ENCODE peak calls at places on chromosomes 11 and 22, in ten cellular contexts. One of them, this sample, is unnamed.

GRCh38 chr11:46718155-46719019 is 626 bp upstream of the F2 start:
- DNase-seq in heart left ventricle: no peak
- DNase-seq in brain microvascular endothelial cell: no peak
- DNase-seq in NB4: peak; percentile 41
- DNase-seq in fibroblast of mammary gland: no peak
- DNase-seq in GM23248: no peak
- DNase-seq in adrenal gland: no peak
- DNase-seq in cardiac fibroblast: peak; percentile 28
- DNase-seq in uterus: no peak
- DNase-seq in aorta: no peak
- DNase-seq in this sample: no peak

GRCh38 chr11:35030716-35031213 is 108.2 kb upstream of the CD44 start:
- DNase-seq in heart left ventricle: peak; percentile 64
- DNase-seq in brain microvascular endothelial cell: peak; percentile 98
- DNase-seq in NB4: peak; percentile 87
- DNase-seq in fibroblast of mammary gland: peak; percentile 99
- DNase-seq in GM23248: peak; percentile 100
- DNase-seq in adrenal gland: peak; percentile 78
- DNase-seq in cardiac fibroblast: peak; percentile 98
- DNase-seq in uterus: peak; percentile 86
- DNase-seq in aorta: peak; percentile 80
- DNase-seq in this sample: peak; percentile 37

GRCh38 chr11:57639321-57640067 is 10.2 kb downstream of the YPEL4 start:
- DNase-seq in heart left ventricle: no peak
- DNase-seq in brain microvascular endothelial cell: no peak
- DNase-seq in NB4: peak; percentile 91
- DNase-seq in fibroblast of mammary gland: peak; percentile 18
- DNase-seq in GM23248: peak; percentile 23
- DNase-seq in adrenal gland: no peak
- DNase-seq in cardiac fibroblast: no peak
- DNase-seq in uterus: no peak
- DNase-seq in aorta: no peak
- DNase-seq in this sample: no peak

GRCh38 chr11:128904303-128904871 is 13.2 kb downstream of the KCNJ5 start:
- DNase-seq in heart left ventricle: no peak
- DNase-seq in brain microvascular endothelial cell: no peak
- DNase-seq in NB4: peak; percentile 28
- DNase-seq in fibroblast of mammary gland: peak; percentile 76
- DNase-seq in GM23248: peak; percentile 38
- DNase-seq in adrenal gland: no peak
- DNase-seq in cardiac fibroblast: no peak
- DNase-seq in uterus: no peak
- DNase-seq in aorta: no peak
- DNase-seq in this sample: no peak

GRCh38 chr11:33777906-33778305 is 3.6 kb upstream of the FBXO3 start:
- DNase-seq in heart left ventricle: no peak
- DNase-seq in brain microvascular endothelial cell: no peak
- DNase-seq in NB4: no peak
- DNase-seq in fibroblast of mammary gland: no peak
- DNase-seq in GM23248: no peak
- DNase-seq in adrenal gland: no peak
- DNase-seq in cardiac fibroblast: no peak
- DNase-seq in uterus: no peak
- DNase-seq in aorta: no peak
- DNase-seq in this sample: no peak

GRCh38 chr11:30192620-30193019 is 38.2 kb upstream of the FSHB start:
- DNase-seq in heart left ventricle: no peak
- DNase-seq in brain microvascular endothelial cell: no peak
- DNase-seq in NB4: no peak
- DNase-seq in fibroblast of mammary gland: no peak
- DNase-seq in GM23248: no peak
- DNase-seq in adrenal gland: no peak
- DNase-seq in cardiac fibroblast: no peak
- DNase-seq in uterus: no peak
- DNase-seq in aorta: no peak
- DNase-seq in this sample: no peak

GRCh38 chr11:123587044-123587443 is 67.4 kb downstream of the SCN3B start:
- DNase-seq in heart left ventricle: no peak
- DNase-seq in brain microvascular endothelial cell: no peak
- DNase-seq in NB4: peak; percentile 77
- DNase-seq in fibroblast of mammary gland: peak; percentile 7
- DNase-seq in GM23248: peak; percentile 50
- DNase-seq in adrenal gland: peak; percentile 63
- DNase-seq in cardiac fibroblast: peak; percentile 33
- DNase-seq in uterus: no peak
- DNase-seq in aorta: no peak
- DNase-seq in this sample: no peak

GRCh38 chr11:18365736-18366135 is 28.6 kb upstream of the LDHA start:
- DNase-seq in heart left ventricle: no peak
- DNase-seq in brain microvascular endothelial cell: no peak
- DNase-seq in NB4: no peak
- DNase-seq in fibroblast of mammary gland: no peak
- DNase-seq in GM23248: no peak
- DNase-seq in adrenal gland: no peak
- DNase-seq in cardiac fibroblast: no peak
- DNase-seq in uterus: no peak
- DNase-seq in aorta: no peak
- DNase-seq in this sample: no peak

GRCh38 chr11:27705873-27706820 is 5.9 kb upstream of the BDNF start:
- DNase-seq in heart left ventricle: no peak
- DNase-seq in brain microvascular endothelial cell: no peak
- DNase-seq in NB4: peak; percentile 37
- DNase-seq in fibroblast of mammary gland: peak; percentile 25
- DNase-seq in GM23248: peak; percentile 56
- DNase-seq in adrenal gland: peak; percentile 30
- DNase-seq in cardiac fibroblast: peak; percentile 47
- DNase-seq in uterus: no peak
- DNase-seq in aorta: no peak
- DNase-seq in this sample: no peak

GRCh38 chr22:39175127-39176066 is 22.9 kb upstream of the CBX7 start:
- DNase-seq in heart left ventricle: peak; percentile 23
- DNase-seq in brain microvascular endothelial cell: no peak
- DNase-seq in NB4: no peak
- DNase-seq in fibroblast of mammary gland: no peak
- DNase-seq in GM23248: peak; percentile 22
- DNase-seq in adrenal gland: peak; percentile 39
- DNase-seq in cardiac fibroblast: peak; percentile 37
- DNase-seq in uterus: peak; percentile 25
- DNase-seq in aorta: no peak
- DNase-seq in this sample: no peak

GRCh38 chr11:127247261-127247660 is 246.7 kb upstream of the KIRREL3 start:
- DNase-seq in heart left ventricle: no peak
- DNase-seq in brain microvascular endothelial cell: no peak
- DNase-seq in NB4: peak; percentile 66
- DNase-seq in fibroblast of mammary gland: no peak
- DNase-seq in GM23248: no peak
- DNase-seq in adrenal gland: no peak
- DNase-seq in cardiac fibroblast: no peak
- DNase-seq in uterus: no peak
- DNase-seq in aorta: no peak
- DNase-seq in this sample: no peak

GRCh38 chr11:2846056-2846455 is 39.5 kb downstream of the CDKN1C start:
- DNase-seq in heart left ventricle: no peak
- DNase-seq in brain microvascular endothelial cell: peak; percentile 14
- DNase-seq in NB4: peak; percentile 37
- DNase-seq in fibroblast of mammary gland: no peak
- DNase-seq in GM23248: peak; percentile 20
- DNase-seq in adrenal gland: no peak
- DNase-seq in cardiac fibroblast: no peak
- DNase-seq in uterus: no peak
- DNase-seq in aorta: no peak
- DNase-seq in this sample: no peak

GRCh38 chr11:97832451-97832850 is 1188.3 kb upstream of the CNTN5 start:
- DNase-seq in heart left ventricle: no peak
- DNase-seq in brain microvascular endothelial cell: no peak
- DNase-seq in NB4: no peak
- DNase-seq in fibroblast of mammary gland: no peak
- DNase-seq in GM23248: no peak
- DNase-seq in adrenal gland: no peak
- DNase-seq in cardiac fibroblast: no peak
- DNase-seq in uterus: no peak
- DNase-seq in aorta: no peak
- DNase-seq in this sample: no peak

GRCh38 chr22:50250249-50250554 is 863 bp downstream of the HDAC10 start:
- DNase-seq in heart left ventricle: no peak
- DNase-seq in brain microvascular endothelial cell: no peak
- DNase-seq in NB4: no peak
- DNase-seq in fibroblast of mammary gland: no peak
- DNase-seq in GM23248: no peak
- DNase-seq in adrenal gland: no peak
- DNase-seq in cardiac fibroblast: no peak
- DNase-seq in uterus: no peak
- DNase-seq in aorta: no peak
- DNase-seq in this sample: no peak

GRCh38 chr22:50250555-50251471 is at the start of gene HDAC10:
- DNase-seq in heart left ventricle: peak; percentile 86
- DNase-seq in brain microvascular endothelial cell: peak; percentile 67
- DNase-seq in NB4: peak; percentile 91
- DNase-seq in fibroblast of mammary gland: peak; percentile 69
- DNase-seq in GM23248: peak; percentile 94
- DNase-seq in adrenal gland: peak; percentile 78
- DNase-seq in cardiac fibroblast: peak; percentile 75
- DNase-seq in uterus: peak; percentile 66
- DNase-seq in aorta: peak; percentile 93
- DNase-seq in this sample: peak; percentile 81

GRCh38 chr22:50248192-50249084 is 2.6 kb downstream of the HDAC10 start:
- DNase-seq in heart left ventricle: no peak
- DNase-seq in brain microvascular endothelial cell: no peak
- DNase-seq in NB4: no peak
- DNase-seq in fibroblast of mammary gland: no peak
- DNase-seq in GM23248: no peak
- DNase-seq in adrenal gland: no peak
- DNase-seq in cardiac fibroblast: no peak
- DNase-seq in uterus: no peak
- DNase-seq in aorta: no peak
- DNase-seq in this sample: no peak

GRCh38 chr22:50247748-50248147 is 2.9 kb upstream of the TUBGCP6 start:
- DNase-seq in heart left ventricle: no peak
- DNase-seq in brain microvascular endothelial cell: peak; percentile 75
- DNase-seq in NB4: no peak
- DNase-seq in fibroblast of mammary gland: peak; percentile 60
- DNase-seq in GM23248: peak; percentile 48
- DNase-seq in adrenal gland: no peak
- DNase-seq in cardiac fibroblast: peak; percentile 80
- DNase-seq in uterus: no peak
- DNase-seq in aorta: no peak
- DNase-seq in this sample: no peak

DNA sequence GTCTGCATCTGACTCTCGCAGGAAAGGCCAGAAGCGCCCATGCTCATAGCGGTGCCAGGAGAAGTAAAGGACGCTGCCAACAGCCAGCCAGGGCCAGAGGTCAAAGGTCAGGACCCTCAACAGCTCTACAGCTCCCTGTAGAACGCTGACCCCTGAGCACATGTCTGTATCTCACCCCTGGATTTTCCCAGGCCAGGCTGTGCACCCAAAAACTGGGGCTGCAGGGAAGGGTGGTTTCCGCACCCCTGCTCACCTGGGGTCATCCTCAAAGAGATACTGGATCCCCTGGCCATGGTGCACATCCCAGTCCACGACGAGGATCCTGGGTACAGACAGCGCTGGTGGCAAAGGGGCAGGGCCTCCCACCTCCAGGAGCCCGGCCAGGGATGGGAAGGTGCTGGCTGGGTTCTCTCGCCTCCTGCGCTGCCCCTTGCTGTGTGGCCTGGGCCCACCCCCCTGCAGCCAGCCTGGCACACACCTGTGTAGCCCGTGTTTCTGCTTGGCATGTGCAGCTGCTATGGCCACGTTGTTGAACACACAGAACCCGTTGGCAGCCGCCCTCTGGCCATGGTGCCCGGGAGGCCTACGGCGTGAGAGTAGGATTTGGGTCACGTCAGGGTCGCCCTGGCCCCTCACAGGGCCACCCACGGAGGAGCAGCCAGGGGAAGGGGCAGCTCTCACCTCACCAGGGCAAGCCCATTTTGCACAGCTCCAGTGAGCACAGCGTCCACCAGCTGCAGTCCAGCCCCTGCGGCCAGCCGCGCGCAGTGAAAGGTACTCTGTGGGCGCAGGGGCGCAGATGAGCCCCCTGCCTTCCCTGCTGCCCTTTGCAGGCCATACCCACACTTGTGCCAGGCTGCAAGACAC is 1.4 kb downstream of the HDAC10 start:
- DNase-seq in heart left ventricle: no peak
- DNase-seq in brain microvascular endothelial cell: no peak
- DNase-seq in NB4: no peak
- DNase-seq in fibroblast of mammary gland: no peak
- DNase-seq in GM23248: no peak
- DNase-seq in adrenal gland: no peak
- DNase-seq in cardiac fibroblast: no peak
- DNase-seq in uterus: no peak
- DNase-seq in aorta: no peak
- DNase-seq in this sample: no peak
- H3K4me3 ChIP-seq in heart left ventricle: no peak overlapping the region
- H3K4me3 ChIP-seq in brain microvascular endothelial cell: peak overlapping the region; percentile 74
- H3K4me3 ChIP-seq in NB4: peak overlapping the region; percentile 72
- H3K4me3 ChIP-seq in fibroblast of mammary gland: no peak overlapping the region
- H3K4me3 ChIP-seq in GM23248: peak overlapping the region; percentile 80
- H3K4me3 ChIP-seq in adrenal gland: no peak overlapping the region
- H3K4me3 ChIP-seq in cardiac fibroblast: peak overlapping the region; percentile 76
- H3K4me3 ChIP-seq in uterus: no peak overlapping the region
- H3K4me3 ChIP-seq in aorta: no peak overlapping the region
- H3K4me3 ChIP-seq in this sample: no peak overlapping the region

GRCh38 chr11:65577756-65578109 is 1.9 kb downstream of the EHBP1L1 start:
- DNase-seq in heart left ventricle: no peak
- DNase-seq in brain microvascular endothelial cell: no peak
- DNase-seq in NB4: no peak
- DNase-seq in fibroblast of mammary gland: no peak
- DNase-seq in GM23248: no peak
- DNase-seq in adrenal gland: no peak
- DNase-seq in cardiac fibroblast: no peak
- DNase-seq in uterus: no peak
- DNase-seq in aorta: no peak
- DNase-seq in this sample: no peak
- H3K4me3 ChIP-seq in heart left ventricle: peak overlapping the region; percentile 88
- H3K4me3 ChIP-seq in brain microvascular endothelial cell: peak overlapping the region; percentile 5
- H3K4me3 ChIP-seq in NB4: no peak overlapping the region
- H3K4me3 ChIP-seq in fibroblast of mammary gland: no peak overlapping the region
- H3K4me3 ChIP-seq in GM23248: peak overlapping the region; percentile 92
- H3K4me3 ChIP-seq in adrenal gland: no peak overlapping the region
- H3K4me3 ChIP-seq in cardiac fibroblast: peak overlapping the region; percentile 74
- H3K4me3 ChIP-seq in uterus: peak overlapping the region; percentile 56
- H3K4me3 ChIP-seq in aorta: peak overlapping the region; percentile 82
- H3K4me3 ChIP-seq in this sample: no peak overlapping the region

GRCh38 chr22:23359583-23360123 is 179.3 kb downstream of the BCR start:
- DNase-seq in heart left ventricle: no peak
- DNase-seq in brain microvascular endothelial cell: no peak
- DNase-seq in NB4: no peak
- DNase-seq in fibroblast of mammary gland: no peak
- DNase-seq in GM23248: no peak
- DNase-seq in adrenal gland: no peak
- DNase-seq in cardiac fibroblast: no peak
- DNase-seq in uterus: no peak
- DNase-seq in aorta: no peak
- DNase-seq in this sample: no peak
- H3K4me3 ChIP-seq in heart left ventricle: no peak overlapping the region
- H3K4me3 ChIP-seq in brain microvascular endothelial cell: no peak overlapping the region
- H3K4me3 ChIP-seq in NB4: no peak overlapping the region
- H3K4me3 ChIP-seq in fibroblast of mammary gland: no peak overlapping the region
- H3K4me3 ChIP-seq in GM23248: no peak overlapping the region
- H3K4me3 ChIP-seq in adrenal gland: no peak overlapping the region
- H3K4me3 ChIP-seq in cardiac fibroblast: no peak overlapping the region
- H3K4me3 ChIP-seq in uterus: no peak overlapping the region
- H3K4me3 ChIP-seq in aorta: no peak overlapping the region
- H3K4me3 ChIP-seq in this sample: no peak overlapping the region

GRCh38 chr11:65418431-65418680 is 4.2 kb upstream of the NEAT1 start:
- DNase-seq in heart left ventricle: no peak
- DNase-seq in brain microvascular endothelial cell: no peak
- DNase-seq in NB4: no peak
- DNase-seq in fibroblast of mammary gland: no peak
- DNase-seq in GM23248: no peak
- DNase-seq in adrenal gland: no peak
- DNase-seq in cardiac fibroblast: peak; percentile 48
- DNase-seq in uterus: no peak
- DNase-seq in aorta: no peak
- DNase-seq in this sample: no peak
- H3K4me3 ChIP-seq in heart left ventricle: peak overlapping the region; percentile 91
- H3K4me3 ChIP-seq in brain microvascular endothelial cell: no peak overlapping the region
- H3K4me3 ChIP-seq in NB4: peak overlapping the region; percentile 45
- H3K4me3 ChIP-seq in fibroblast of mammary gland: peak overlapping the region; percentile 6
- H3K4me3 ChIP-seq in GM23248: peak overlapping the region; percentile 65
- H3K4me3 ChIP-seq in adrenal gland: no peak overlapping the region
- H3K4me3 ChIP-seq in cardiac fibroblast: peak overlapping the region; percentile 40
- H3K4me3 ChIP-seq in uterus: peak overlapping the region; percentile 21
- H3K4me3 ChIP-seq in aorta: no peak overlapping the region
- H3K4me3 ChIP-seq in this sample: no peak overlapping the region